ENCODE peak calls at places on chromosomes 7 and 10, in four cellular contexts. F, E, D and X are unnamed samples.

GRCh38 chr7:53811555-53812079 is 730.6 kb upstream of the VSTM2A start:
- DNase-seq in F (no peak), E (no peak), D (no peak), X (no peak)

GRCh38 chr10:65355141-65355680 is 1570.6 kb upstream of the LRRTM3 start:
- DNase-seq in F (no peak), E (no peak), D (no peak), X (no peak)

GRCh38 chr10:51014680-51015425 is 59.4 kb upstream of the PRKG1 start:
- DNase-seq in F (no peak), E (no peak), D (no peak), X (no peak)

GRCh38 chr10:124831116-124831515 is 29.5 kb downstream of the ABRAXAS2 start:
- DNase-seq in F (no peak), E (no peak), D (no peak), X (no peak)

GRCh38 chr7:78168869-78169268 is 370.3 kb downstream of the PHTF2 start:
- DNase-seq in F (no peak), E (no peak), D (no peak), X (no peak)

GRCh38 chr7:155198901-155199845 is 98.5 kb upstream of the INSIG1 start:
- DNase-seq in F (no peak), E (no peak), D (no peak), X (no peak)

GRCh38 chr7:97081901-97082300 is 35.6 kb upstream of the SDHAF3 start:
- DNase-seq in F (no peak), E (no peak), D (no peak), X (no peak)

GRCh38 chr10:130188195-130189175 is 52.3 kb downstream of the GLRX3 start:
- DNase-seq in F (no peak), E (no peak), D (no peak), X (no peak)

GRCh38 chr10:33215154-33215553 is 119.3 kb downstream of the NRP1 start:
- DNase-seq in F (no peak), E (no peak), D (no peak), X (no peak)

GRCh38 chr7:134431805-134432204 is 27.1 kb downstream of the AKR1B1 start:
- DNase-seq in F (no peak), E (no peak), D (peak), X (peak)

GRCh38 chr7:134432296-134433152 is 26.4 kb downstream of the AKR1B1 start:
- DNase-seq in F (peak), E (peak), D (peak), X (peak)

GRCh38 chr7:134434701-134435100 is 24.2 kb downstream of the AKR1B1 start:
- DNase-seq in F (no peak), E (no peak), D (no peak), X (no peak)

GRCh38 chr7:134433430-134433829 is 25.5 kb downstream of the AKR1B1 start:
- DNase-seq in F (no peak), E (no peak), D (no peak), X (no peak)

GRCh38 chr7:134435161-134435920 is 23.6 kb downstream of the AKR1B1 start:
- DNase-seq in F (no peak), E (no peak), D (no peak), X (no peak)
- TF ChIP-seq POLR2AphosphoS5 in F (no peak), E (no peak), D (no peak), X (no peak)

DNA sequence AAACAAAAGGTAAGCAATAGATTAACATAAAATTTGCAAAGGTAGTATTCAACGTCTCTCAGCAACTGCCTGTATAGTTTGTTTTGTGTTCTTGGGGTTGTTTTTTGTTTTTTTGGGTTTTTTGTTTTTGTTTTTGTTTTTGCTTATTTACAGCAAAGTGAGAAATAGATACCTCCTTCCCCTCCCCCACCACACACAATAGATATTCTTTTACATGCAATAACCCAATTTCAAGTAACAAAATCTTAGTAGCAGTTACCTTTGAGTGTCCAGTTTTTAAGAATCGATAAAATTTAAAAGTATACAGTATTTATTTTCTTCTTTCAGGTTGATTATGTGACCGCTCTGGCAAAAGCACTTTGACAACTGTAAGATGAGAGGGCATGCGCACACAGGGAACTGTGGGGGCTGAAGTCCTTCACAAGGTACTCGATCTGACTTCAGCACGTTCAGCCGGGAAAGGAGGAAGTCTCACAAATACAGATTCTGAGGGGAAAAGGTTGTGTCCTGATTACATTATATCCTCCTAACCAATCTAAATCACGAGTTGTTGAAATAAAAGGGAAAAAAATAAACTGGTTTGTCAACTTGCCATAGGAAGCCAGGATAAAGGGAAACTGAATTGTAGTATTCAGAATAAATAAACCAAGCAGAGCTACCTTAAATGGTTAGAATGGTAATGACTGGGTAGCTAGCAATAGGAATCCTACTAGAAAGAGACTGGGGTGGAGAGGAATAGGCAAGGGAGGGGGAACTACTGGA is 47.8 kb downstream of the CPEB3 start:
- DNase-seq in F (no peak), E (peak), D (peak), X (peak)
- H3K4me3 ChIP-seq in F (peak), E (no peak), D (peak), X (peak)

GRCh38 chr7:100694196-100694745 is at the start of gene GIGYF1:
- DNase-seq in F (no peak), E (peak), D (peak), X (peak)
- TF ChIP-seq POLR2AphosphoS5 in F (no peak), E (no peak), D (no peak), X (peak)

GRCh38 chr10:12513775-12514663 is 164.7 kb downstream of the CAMK1D start:
- DNase-seq in F (no peak), E (no peak), D (peak), X (no peak)
- H3K4me3 ChIP-seq in F (no peak), E (no peak), D (no peak), X (no peak)

DNA sequence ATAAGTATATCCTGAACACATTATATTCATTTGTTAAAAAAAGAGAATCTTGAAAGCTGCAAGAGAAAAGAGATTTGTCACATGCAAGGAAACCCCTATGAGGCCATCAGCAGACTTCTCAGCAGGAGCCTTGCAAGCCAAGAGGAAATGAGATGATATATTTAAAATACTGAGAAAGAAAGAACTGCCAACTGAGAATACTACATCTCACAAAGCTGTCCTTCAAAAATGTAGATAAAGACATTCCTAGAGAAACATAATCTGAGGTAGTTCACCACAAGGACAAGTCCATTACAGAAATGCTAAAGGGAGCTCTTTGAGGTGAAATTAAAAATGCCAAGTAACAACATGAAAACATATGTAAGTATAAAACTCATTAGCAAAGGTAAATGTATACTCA is 224.4 kb upstream of the MBL2 start:
- DNase-seq in F (no peak), E (no peak), D (no peak), X (no peak)
- TF ChIP-seq POLR2AphosphoS5 in F (no peak), E (no peak), D (no peak), X (no peak)

DNA sequence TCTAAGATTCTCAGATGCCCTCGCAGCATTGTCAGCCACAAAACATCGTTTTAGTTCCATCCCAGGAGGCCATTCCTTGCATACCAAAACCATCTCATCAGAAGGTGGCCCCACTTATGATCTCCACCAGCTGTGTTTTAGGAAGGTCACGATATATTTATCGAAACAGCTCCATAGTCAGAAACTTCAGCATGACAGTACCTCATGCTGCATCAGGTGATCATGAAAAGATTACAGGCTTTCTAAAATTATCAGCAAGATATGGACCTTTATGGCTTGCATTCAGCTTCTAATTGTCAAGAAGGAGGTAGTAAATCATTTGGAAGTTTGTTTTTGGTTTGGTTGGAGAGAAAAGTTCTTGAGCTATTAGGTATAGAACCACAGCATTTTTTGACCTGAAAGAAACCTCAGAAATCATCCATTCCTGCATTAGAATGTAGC is 20.0 kb downstream of the JAZF1 start:
- DNase-seq in F (no peak), E (no peak), D (no peak), X (no peak)
- H3K4me3 ChIP-seq in F (no peak), E (no peak), D (no peak), X (no peak)

DNA sequence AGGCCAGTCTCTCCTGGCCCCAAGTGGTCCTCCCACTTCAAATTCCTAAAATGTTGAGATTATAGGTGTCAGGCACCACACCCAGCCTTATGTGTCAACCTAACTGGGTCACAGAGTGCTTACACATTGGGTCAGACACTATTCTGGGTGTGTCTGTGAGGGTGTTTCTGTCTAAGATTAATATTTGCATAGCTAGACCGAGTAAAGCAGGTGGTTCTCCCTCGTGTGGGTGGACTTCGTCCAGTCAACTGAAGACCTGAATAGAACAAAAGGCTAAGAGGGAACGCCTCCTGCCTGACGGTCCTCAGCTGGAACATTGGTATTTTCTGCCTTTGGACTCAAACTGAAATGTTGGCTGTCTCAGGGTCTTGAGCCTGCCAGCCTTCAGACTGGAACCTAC is 11.5 kb downstream of the PPIF start:
- DNase-seq in F (no peak), E (peak), D (no peak), X (peak)
- TF ChIP-seq POLR2AphosphoS5 in F (no peak), E (no peak), D (no peak), X (no peak)

DNA sequence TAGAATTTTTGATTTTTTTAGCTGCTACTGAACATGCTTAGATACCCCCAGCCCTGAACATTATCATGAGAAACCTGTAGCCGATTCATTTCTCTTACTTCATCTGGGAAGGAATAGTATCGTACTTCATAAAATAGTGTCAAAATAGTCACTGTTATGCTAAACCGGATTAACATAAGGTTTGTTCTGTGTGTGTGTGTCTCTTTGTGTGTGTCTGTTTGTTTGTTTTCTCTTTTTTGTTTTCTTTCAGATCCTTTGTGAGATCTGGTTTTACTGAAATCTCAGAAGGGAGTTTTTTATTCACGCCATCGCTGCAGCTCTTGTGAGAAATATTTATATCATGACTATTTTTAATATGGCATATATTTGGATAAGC is 762 bp downstream of the LGI1 start:
- DNase-seq in F (no peak), E (no peak), D (no peak), X (no peak)
- H3K4me3 ChIP-seq in F (no peak), E (no peak), D (no peak), X (no peak)